ENCODE peak calls at places on chromosomes 6 and 20, in eight cellular contexts. One of them, this sample, is unnamed.

GRCh38 chr20:60748086-60748485 is 504.0 kb upstream of the CDH4 start:
- DNase-seq in OCI-LY7: no peak
- DNase-seq in GM12865: no peak
- DNase-seq in psoas muscle: no peak
- DNase-seq in GM13977: no peak
- DNase-seq in HFF-Myc: no peak
- DNase-seq in HL-60: no peak
- DNase-seq in mesothelial cell of epicardium: no peak
- DNase-seq in this sample: no peak

GRCh38 chr6:1461207-1461606 is 71.8 kb downstream of the FOXF2 start:
- DNase-seq in OCI-LY7: no peak
- DNase-seq in GM12865: peak; percentile 71
- DNase-seq in psoas muscle: no peak
- DNase-seq in GM13977: no peak
- DNase-seq in HFF-Myc: no peak
- DNase-seq in HL-60: no peak
- DNase-seq in mesothelial cell of epicardium: no peak
- DNase-seq in this sample: no peak

GRCh38 chr6:47679507-47679906 is 18.9 kb upstream of the ADGRF4 start:
- DNase-seq in OCI-LY7: no peak
- DNase-seq in GM12865: no peak
- DNase-seq in psoas muscle: no peak
- DNase-seq in GM13977: no peak
- DNase-seq in HFF-Myc: no peak
- DNase-seq in HL-60: no peak
- DNase-seq in mesothelial cell of epicardium: no peak
- DNase-seq in this sample: no peak

GRCh38 chr6:112806163-112806900 is 459.2 kb downstream of the RFPL4B start:
- DNase-seq in OCI-LY7: no peak
- DNase-seq in GM12865: no peak
- DNase-seq in psoas muscle: no peak
- DNase-seq in GM13977: no peak
- DNase-seq in HFF-Myc: no peak
- DNase-seq in HL-60: no peak
- DNase-seq in mesothelial cell of epicardium: no peak
- DNase-seq in this sample: no peak

GRCh38 chr6:104705095-104705707 is 154.5 kb downstream of the HACE1 start:
- DNase-seq in OCI-LY7: peak; percentile 52
- DNase-seq in GM12865: peak; percentile 10
- DNase-seq in psoas muscle: no peak
- DNase-seq in GM13977: no peak
- DNase-seq in HFF-Myc: peak; percentile 17
- DNase-seq in HL-60: peak; percentile 88
- DNase-seq in mesothelial cell of epicardium: no peak
- DNase-seq in this sample: no peak

GRCh38 chr20:4813839-4814695 is 92.4 kb downstream of the PRND start:
- DNase-seq in OCI-LY7: peak; percentile 80
- DNase-seq in GM12865: peak; percentile 94
- DNase-seq in psoas muscle: no peak
- DNase-seq in GM13977: peak; percentile 80
- DNase-seq in HFF-Myc: no peak
- DNase-seq in HL-60: peak; percentile 92
- DNase-seq in mesothelial cell of epicardium: no peak
- DNase-seq in this sample: no peak

GRCh38 chr6:111865909-111866546 is 7.2 kb downstream of the FYN start:
- DNase-seq in OCI-LY7: no peak
- DNase-seq in GM12865: no peak
- DNase-seq in psoas muscle: no peak
- DNase-seq in GM13977: no peak
- DNase-seq in HFF-Myc: no peak
- DNase-seq in HL-60: no peak
- DNase-seq in mesothelial cell of epicardium: no peak
- DNase-seq in this sample: no peak

GRCh38 chr6:98574991-98575390 is 259.4 kb upstream of the POU3F2 start:
- DNase-seq in OCI-LY7: no peak
- DNase-seq in GM12865: no peak
- DNase-seq in psoas muscle: no peak
- DNase-seq in GM13977: no peak
- DNase-seq in HFF-Myc: no peak
- DNase-seq in HL-60: no peak
- DNase-seq in mesothelial cell of epicardium: no peak
- DNase-seq in this sample: no peak

GRCh38 chr6:154509421-154510143 is 903 bp downstream of the CNKSR3 start:
- DNase-seq in OCI-LY7: no peak
- DNase-seq in GM12865: no peak
- DNase-seq in psoas muscle: peak; percentile 27
- DNase-seq in GM13977: peak; percentile 37
- DNase-seq in HFF-Myc: no peak
- DNase-seq in HL-60: peak; percentile 18
- DNase-seq in mesothelial cell of epicardium: peak; percentile 52
- DNase-seq in this sample: no peak

GRCh38 chr20:57398231-57398821 is 7.1 kb downstream of the RBM38 start:
- DNase-seq in OCI-LY7: peak; percentile 97
- DNase-seq in GM12865: peak; percentile 97
- DNase-seq in psoas muscle: peak; percentile 81
- DNase-seq in GM13977: peak; percentile 88
- DNase-seq in HFF-Myc: no peak
- DNase-seq in HL-60: no peak
- DNase-seq in mesothelial cell of epicardium: no peak
- DNase-seq in this sample: no peak

GRCh38 chr20:50274570-50275430 is 84.2 kb downstream of the CEBPB start:
- DNase-seq in OCI-LY7: no peak
- DNase-seq in GM12865: no peak
- DNase-seq in psoas muscle: peak; percentile 74
- DNase-seq in GM13977: no peak
- DNase-seq in HFF-Myc: no peak
- DNase-seq in HL-60: peak; percentile 86
- DNase-seq in mesothelial cell of epicardium: no peak
- DNase-seq in this sample: no peak

GRCh38 chr20:61353261-61353995 is 101.4 kb downstream of the CDH4 start:
- DNase-seq in OCI-LY7: no peak
- DNase-seq in GM12865: no peak
- DNase-seq in psoas muscle: no peak
- DNase-seq in GM13977: no peak
- DNase-seq in HFF-Myc: no peak
- DNase-seq in HL-60: no peak
- DNase-seq in mesothelial cell of epicardium: no peak
- DNase-seq in this sample: no peak

GRCh38 chr20:50110141-50111047 is 2.6 kb downstream of the UBE2V1 start:
- DNase-seq in OCI-LY7: peak; percentile 79
- DNase-seq in GM12865: peak; percentile 83
- DNase-seq in psoas muscle: no peak
- DNase-seq in GM13977: peak; percentile 69
- DNase-seq in HFF-Myc: no peak
- DNase-seq in HL-60: peak; percentile 68
- DNase-seq in mesothelial cell of epicardium: no peak
- DNase-seq in this sample: no peak

GRCh38 chr6:84770521-84770920 is 6.1 kb upstream of the TBX18 start:
- DNase-seq in OCI-LY7: no peak
- DNase-seq in GM12865: no peak
- DNase-seq in psoas muscle: no peak
- DNase-seq in GM13977: no peak
- DNase-seq in HFF-Myc: no peak
- DNase-seq in HL-60: no peak
- DNase-seq in mesothelial cell of epicardium: no peak
- DNase-seq in this sample: no peak

GRCh38 chr20:63702751-63703470 is 4.9 kb downstream of the ARFRP1 start:
- DNase-seq in OCI-LY7: no peak
- DNase-seq in GM12865: no peak
- DNase-seq in psoas muscle: no peak
- DNase-seq in GM13977: peak; percentile 10
- DNase-seq in HFF-Myc: no peak
- DNase-seq in HL-60: no peak
- DNase-seq in mesothelial cell of epicardium: no peak
- DNase-seq in this sample: no peak

GRCh38 chr6:43738877-43739641 is 31.0 kb upstream of the VEGFA start:
- DNase-seq in OCI-LY7: no peak
- DNase-seq in GM12865: no peak
- DNase-seq in psoas muscle: no peak
- DNase-seq in GM13977: no peak
- DNase-seq in HFF-Myc: no peak
- DNase-seq in HL-60: no peak
- DNase-seq in mesothelial cell of epicardium: no peak
- DNase-seq in this sample: no peak

GRCh38 chr6:170366248-170366960 is 59.8 kb downstream of the FAM120B start:
- DNase-seq in OCI-LY7: no peak
- DNase-seq in GM12865: no peak
- DNase-seq in psoas muscle: no peak
- DNase-seq in GM13977: no peak
- DNase-seq in HFF-Myc: no peak
- DNase-seq in HL-60: no peak
- DNase-seq in mesothelial cell of epicardium: no peak
- DNase-seq in this sample: no peak

GRCh38 chr20:30168025-30168799 is 1089.3 kb upstream of the DEFB115 start:
- DNase-seq in OCI-LY7: no peak
- DNase-seq in GM12865: no peak
- DNase-seq in psoas muscle: no peak
- DNase-seq in GM13977: no peak
- DNase-seq in HFF-Myc: no peak
- DNase-seq in HL-60: no peak
- DNase-seq in mesothelial cell of epicardium: no peak
- DNase-seq in this sample: no peak

GRCh38 chr6:118306640-118307238 is 241.4 kb upstream of the PLN start:
- DNase-seq in OCI-LY7: no peak
- DNase-seq in GM12865: no peak
- DNase-seq in psoas muscle: no peak
- DNase-seq in GM13977: no peak
- DNase-seq in HFF-Myc: no peak
- DNase-seq in HL-60: no peak
- DNase-seq in mesothelial cell of epicardium: no peak
- DNase-seq in this sample: no peak

GRCh38 chr6:118309337-118310093 is 238.6 kb upstream of the PLN start:
- DNase-seq in OCI-LY7: no peak
- DNase-seq in GM12865: no peak
- DNase-seq in psoas muscle: no peak
- DNase-seq in GM13977: no peak
- DNase-seq in HFF-Myc: no peak
- DNase-seq in HL-60: no peak
- DNase-seq in mesothelial cell of epicardium: no peak
- DNase-seq in this sample: no peak

GRCh38 chr6:118313208-118313607 is 234.9 kb upstream of the PLN start:
- DNase-seq in OCI-LY7: no peak
- DNase-seq in GM12865: no peak
- DNase-seq in psoas muscle: no peak
- DNase-seq in GM13977: no peak
- DNase-seq in HFF-Myc: no peak
- DNase-seq in HL-60: no peak
- DNase-seq in mesothelial cell of epicardium: no peak
- DNase-seq in this sample: no peak

GRCh38 chr6:118305081-118305480 is 243.0 kb upstream of the PLN start:
- DNase-seq in OCI-LY7: no peak
- DNase-seq in GM12865: no peak
- DNase-seq in psoas muscle: no peak
- DNase-seq in GM13977: no peak
- DNase-seq in HFF-Myc: no peak
- DNase-seq in HL-60: no peak
- DNase-seq in mesothelial cell of epicardium: no peak
- DNase-seq in this sample: no peak

GRCh38 chr6:118307581-118307980 is 240.5 kb upstream of the PLN start:
- DNase-seq in OCI-LY7: no peak
- DNase-seq in GM12865: no peak
- DNase-seq in psoas muscle: no peak
- DNase-seq in GM13977: no peak
- DNase-seq in HFF-Myc: no peak
- DNase-seq in HL-60: no peak
- DNase-seq in mesothelial cell of epicardium: no peak
- DNase-seq in this sample: no peak
- TF ChIP-seq CTCF in OCI-LY7: no peak
- TF ChIP-seq CTCF in GM12865: no peak
- TF ChIP-seq CTCF in psoas muscle: no peak
- TF ChIP-seq CTCF in GM13977: no peak
- TF ChIP-seq CTCF in HFF-Myc: no peak
- TF ChIP-seq CTCF in HL-60: no peak
- TF ChIP-seq CTCF in mesothelial cell of epicardium: no peak
- TF ChIP-seq CTCF in this sample: no peak

GRCh38 chr20:46182801-46183200 is 64.7 kb downstream of the CD40 start:
- DNase-seq in OCI-LY7: no peak
- DNase-seq in GM12865: no peak
- DNase-seq in psoas muscle: no peak
- DNase-seq in GM13977: no peak
- DNase-seq in HFF-Myc: no peak
- DNase-seq in HL-60: no peak
- DNase-seq in mesothelial cell of epicardium: no peak
- DNase-seq in this sample: no peak
- TF ChIP-seq CTCF in OCI-LY7: no peak
- TF ChIP-seq CTCF in GM12865: no peak
- TF ChIP-seq CTCF in psoas muscle: no peak
- TF ChIP-seq CTCF in GM13977: no peak
- TF ChIP-seq CTCF in HFF-Myc: no peak
- TF ChIP-seq CTCF in HL-60: no peak
- TF ChIP-seq CTCF in mesothelial cell of epicardium: no peak
- TF ChIP-seq CTCF in this sample: no peak

GRCh38 chr6:100775667-100776066 is 105.5 kb downstream of the ASCC3 start:
- DNase-seq in OCI-LY7: no peak
- DNase-seq in GM12865: no peak
- DNase-seq in psoas muscle: no peak
- DNase-seq in GM13977: no peak
- DNase-seq in HFF-Myc: no peak
- DNase-seq in HL-60: no peak
- DNase-seq in mesothelial cell of epicardium: no peak
- DNase-seq in this sample: no peak
- TF ChIP-seq CTCF in OCI-LY7: peak; percentile 58
- TF ChIP-seq CTCF in GM12865: no peak
- TF ChIP-seq CTCF in psoas muscle: no peak
- TF ChIP-seq CTCF in GM13977: no peak
- TF ChIP-seq CTCF in HFF-Myc: no peak
- TF ChIP-seq CTCF in HL-60: no peak
- TF ChIP-seq CTCF in mesothelial cell of epicardium: no peak
- TF ChIP-seq CTCF in this sample: peak; percentile 14

GRCh38 chr20:13700761-13701160 is 62.0 kb upstream of the TASP1 start:
- DNase-seq in OCI-LY7: no peak
- DNase-seq in GM12865: no peak
- DNase-seq in psoas muscle: no peak
- DNase-seq in GM13977: no peak
- DNase-seq in HFF-Myc: no peak
- DNase-seq in HL-60: no peak
- DNase-seq in mesothelial cell of epicardium: no peak
- DNase-seq in this sample: no peak

GRCh38 chr20:13701486-13701885 is 62.8 kb upstream of the TASP1 start:
- DNase-seq in OCI-LY7: no peak
- DNase-seq in GM12865: no peak
- DNase-seq in psoas muscle: no peak
- DNase-seq in GM13977: no peak
- DNase-seq in HFF-Myc: no peak
- DNase-seq in HL-60: no peak
- DNase-seq in mesothelial cell of epicardium: no peak
- DNase-seq in this sample: no peak

GRCh38 chr20:13708234-13708633 is 69.5 kb upstream of the TASP1 start:
- DNase-seq in OCI-LY7: no peak
- DNase-seq in GM12865: no peak
- DNase-seq in psoas muscle: no peak
- DNase-seq in GM13977: no peak
- DNase-seq in HFF-Myc: no peak
- DNase-seq in HL-60: no peak
- DNase-seq in mesothelial cell of epicardium: no peak
- DNase-seq in this sample: no peak

DNA sequence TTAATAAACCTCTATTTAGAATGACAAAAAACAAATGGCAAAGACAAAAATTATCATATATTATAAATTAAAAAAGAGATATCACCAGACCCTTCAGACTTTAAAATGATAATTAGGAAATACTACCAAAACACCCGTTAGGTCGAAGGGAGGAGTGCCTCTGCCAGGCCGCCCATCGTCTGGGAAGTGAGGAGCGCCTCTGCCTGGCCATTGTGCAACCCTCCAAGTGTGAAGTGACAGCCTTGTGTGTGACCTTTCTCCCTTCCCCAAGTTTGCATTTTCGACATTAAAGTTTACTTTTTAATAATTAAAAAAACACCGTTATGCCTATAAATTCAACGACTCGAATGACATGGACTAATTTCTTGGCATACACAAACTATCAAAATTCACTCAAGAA is 64.5 kb upstream of the TASP1 start:
- DNase-seq in OCI-LY7: no peak
- DNase-seq in GM12865: no peak
- DNase-seq in psoas muscle: no peak
- DNase-seq in GM13977: no peak
- DNase-seq in HFF-Myc: no peak
- DNase-seq in HL-60: peak; percentile 55
- DNase-seq in mesothelial cell of epicardium: no peak
- DNase-seq in this sample: no peak
- TF ChIP-seq CTCF in OCI-LY7: no peak
- TF ChIP-seq CTCF in GM12865: no peak
- TF ChIP-seq CTCF in psoas muscle: no peak
- TF ChIP-seq CTCF in GM13977: no peak
- TF ChIP-seq CTCF in HFF-Myc: no peak
- TF ChIP-seq CTCF in HL-60: no peak
- TF ChIP-seq CTCF in mesothelial cell of epicardium: no peak
- TF ChIP-seq CTCF in this sample: no peak

This sample was measured in retinal pigment epithelial cell.